ENCODE peak calls at places on chromosome 5, in nine cellular contexts. L is colonic mucosa; O is ovary; B is CD4-positive, CD25-positive, alpha-beta regulatory T cell; F is OCI-LY7; R is small intestine; Y is Karpas-422; D is PC-9; H is upper lobe of right lung. V is an unnamed sample.

GRCh38 chr5:16862777-16863176 is 73.3 kb downstream of the MYO10 start:
- DNase-seq in O (no peak), D (no peak), F (no peak), L (no peak), Y (no peak), H (no peak), R (no peak), B (no peak), V (no peak)

GRCh38 chr5:13359326-13359725 is 585.2 kb downstream of the DNAH5 start:
- DNase-seq in Y (no peak), D (no peak), R (no peak), B (no peak), O (no peak), L (no peak), H (no peak), F (no peak), V (no peak)

GRCh38 chr5:64201986-64202385 is 36.3 kb downstream of the RNF180 start:
- DNase-seq in L (no peak), F (no peak), D (no peak), H (no peak), O (no peak), R (no peak), Y (no peak), B (no peak), V (no peak)

GRCh38 chr5:142807378-142807911 is 37.3 kb downstream of the ARHGAP26 start:
- DNase-seq in H (no peak), B (no peak), O (no peak), R (no peak), D (no peak), F (peak; percentile 43), Y (peak; percentile 51), L (no peak), V (peak; percentile 74)

GRCh38 chr5:140251527-140251973 is 51.4 kb downstream of the PFDN1 start:
- DNase-seq in B (no peak), F (peak; percentile 64), H (no peak), L (no peak), D (peak; percentile 96), Y (no peak), R (no peak), O (no peak), V (no peak)

GRCh38 chr5:43859309-43859708 is 256.3 kb downstream of the NNT start:
- DNase-seq in R (no peak), L (no peak), O (no peak), H (no peak), Y (no peak), F (no peak), D (no peak), B (no peak), V (no peak)

GRCh38 chr5:124783285-124783684 is 36.8 kb upstream of the ZNF608 start:
- DNase-seq in O (no peak), D (no peak), B (no peak), H (no peak), F (no peak), R (no peak), Y (no peak), L (no peak), V (no peak)

GRCh38 chr5:107401470-107402085 is 269.2 kb downstream of the EFNA5 start:
- DNase-seq in Y (no peak), F (no peak), D (no peak), R (no peak), B (no peak), L (no peak), H (no peak), O (no peak), V (no peak)

DNA sequence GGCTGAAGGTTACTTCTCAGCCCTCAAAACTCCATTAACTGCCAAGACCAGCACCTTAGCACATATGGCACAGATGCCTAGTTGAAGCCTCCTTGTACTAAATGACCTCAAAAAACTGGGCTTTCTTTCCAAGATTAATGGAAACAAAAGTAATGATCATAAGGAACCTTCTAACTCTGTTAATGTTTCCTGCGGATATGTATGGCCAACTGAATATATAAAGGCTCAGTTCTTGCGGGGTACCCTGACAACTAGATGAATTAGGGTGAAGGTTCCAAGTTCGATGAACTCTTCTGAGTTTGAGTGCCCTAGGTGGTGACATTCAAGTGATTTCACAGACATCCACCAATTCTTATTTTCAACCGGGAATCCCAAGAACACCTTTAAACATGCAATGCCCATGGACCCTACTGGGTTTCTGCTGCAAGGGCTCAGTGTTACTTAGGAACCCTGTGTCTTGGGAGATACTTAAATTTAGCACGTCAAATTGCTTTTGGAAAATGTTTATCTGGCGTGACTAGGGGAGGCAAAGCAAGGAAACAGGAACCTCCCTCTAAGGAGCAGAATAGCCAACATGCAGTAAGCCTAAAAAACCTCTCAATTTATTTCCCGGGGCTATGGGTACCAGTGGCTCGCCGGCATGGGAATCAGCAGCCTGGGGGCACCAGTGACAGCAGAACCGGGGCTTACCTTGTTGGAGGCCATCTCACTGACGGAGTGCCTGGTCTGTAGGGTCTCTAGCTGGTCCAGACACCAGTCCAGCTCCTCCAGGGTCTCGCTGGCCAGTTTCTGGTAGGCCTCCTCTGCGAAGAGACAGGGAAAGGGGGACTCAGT is 455.5 kb downstream of the RAB3C start:
- DNase-seq in Y (no peak), B (no peak), D (no peak), R (no peak), H (no peak), O (no peak), L (no peak), F (no peak), V (peak; percentile 66)
- H3K27ac ChIP-seq in Y (no peak overlapping the region), B (peak overlapping the region; percentile 64), D (no peak overlapping the region), R (peak overlapping the region; percentile 88), H (peak overlapping the region; percentile 85), O (no peak overlapping the region), L (peak overlapping the region; percentile 79), F (no peak overlapping the region), V (peak overlapping the region; percentile 79)

DNA sequence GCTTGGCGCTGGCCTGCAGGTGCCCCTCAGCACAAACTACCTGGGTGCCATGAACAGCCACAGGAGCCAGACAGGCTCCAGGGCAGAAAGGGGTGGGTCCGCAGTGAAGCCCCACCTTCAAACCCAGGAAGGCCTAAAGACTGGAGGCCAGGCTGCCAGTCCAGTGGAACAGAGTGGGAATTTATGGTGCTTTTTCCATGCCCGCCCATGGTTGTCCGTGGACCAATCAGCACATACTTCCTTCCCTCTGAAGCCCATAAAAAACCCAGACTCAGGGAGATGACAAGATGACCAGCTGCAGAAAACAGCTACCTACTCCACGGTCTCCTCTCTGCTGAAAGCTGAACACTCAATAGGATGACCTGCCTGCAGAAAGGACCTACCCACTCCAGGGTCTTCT is 275.4 kb upstream of the ADRA1B start:
- DNase-seq in B (no peak), F (no peak), R (no peak), Y (no peak), H (no peak), D (no peak), L (no peak), O (no peak), V (no peak)
- H3K27ac ChIP-seq in B (no peak overlapping the region), F (no peak overlapping the region), R (no peak overlapping the region), Y (no peak overlapping the region), H (no peak overlapping the region), D (no peak overlapping the region), L (no peak overlapping the region), O (no peak overlapping the region), V (no peak overlapping the region)

GRCh38 chr5:149457393-149457763 is 78.3 kb upstream of the IL17B start:
- DNase-seq in R (no peak), Y (no peak), H (no peak), D (no peak), B (no peak), L (no peak), O (no peak), F (no peak), V (no peak)
- H3K27ac ChIP-seq in R (no peak overlapping the region), Y (no peak overlapping the region), H (peak overlapping the region; percentile 49), D (no peak overlapping the region), B (no peak overlapping the region), L (no peak overlapping the region), O (peak overlapping the region; percentile 9), F (no peak overlapping the region), V (peak overlapping the region; percentile 53)

DNA sequence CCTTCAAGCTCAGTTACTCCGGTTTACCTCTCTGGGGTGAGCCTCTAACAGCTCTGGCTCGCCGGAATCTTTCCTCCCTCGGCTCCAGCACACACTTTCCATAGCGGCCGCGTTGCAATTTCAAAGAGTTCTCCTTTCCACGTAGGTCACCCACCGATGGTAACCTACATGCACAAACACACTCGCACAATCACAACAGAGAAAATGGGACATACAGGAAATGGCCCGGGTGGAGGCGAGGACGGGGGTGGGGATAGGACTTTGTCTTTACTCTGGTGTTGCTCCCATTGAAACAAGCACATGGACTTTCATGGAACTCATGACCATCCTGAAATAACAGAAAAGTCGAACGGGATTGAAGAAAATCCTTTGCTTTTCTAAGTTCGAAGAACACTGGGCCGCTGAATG is 1.2 kb downstream of the LHFPL2 start:
- DNase-seq in R (peak; percentile 82), F (peak; percentile 49), L (peak; percentile 71), H (no peak), B (no peak), Y (peak; percentile 40), D (no peak), O (peak; percentile 37), V (peak; percentile 71)
- H3K27ac ChIP-seq in R (peak overlapping the region; percentile 93), F (peak overlapping the region; percentile 4), L (peak overlapping the region; percentile 94), H (peak overlapping the region; percentile 78), B (no peak overlapping the region), Y (no peak overlapping the region), D (peak overlapping the region; percentile 75), O (peak overlapping the region; percentile 98), V (peak overlapping the region; percentile 95)

GRCh38 chr5:180070726-180071417 is 687 bp downstream of the RNF130 start:
- DNase-seq in L (peak; percentile 47), Y (no peak), B (no peak), F (no peak), H (no peak), D (peak; percentile 55), O (peak; percentile 39), R (peak; percentile 43), V (peak; percentile 71)
- H3K27ac ChIP-seq in L (peak overlapping the region; percentile 91), Y (no peak overlapping the region), B (no peak overlapping the region), F (no peak overlapping the region), H (peak overlapping the region; percentile 93), D (peak overlapping the region; percentile 10), O (peak overlapping the region; percentile 87), R (peak overlapping the region; percentile 86), V (peak overlapping the region; percentile 97)

GRCh38 chr5:56833325-56833724 is 18.0 kb downstream of the MAP3K1 start:
- DNase-seq in R (no peak), B (no peak), O (no peak), Y (peak; percentile 40), L (no peak), F (no peak), D (peak; percentile 30), H (no peak), V (no peak)

GRCh38 chr5:56827923-56828322 is 12.6 kb downstream of the MAP3K1 start:
- DNase-seq in R (no peak), Y (no peak), O (no peak), L (no peak), D (peak; percentile 21), H (no peak), B (no peak), F (no peak), V (no peak)

GRCh38 chr5:56827043-56827442 is 11.7 kb downstream of the MAP3K1 start:
- DNase-seq in L (no peak), R (no peak), H (no peak), D (peak; percentile 38), B (no peak), O (no peak), Y (no peak), F (peak; percentile 43), V (no peak)

GRCh38 chr5:56825222-56825824 is 10.0 kb downstream of the MAP3K1 start:
- DNase-seq in F (no peak), D (peak; percentile 34), R (no peak), L (no peak), H (no peak), B (no peak), Y (no peak), O (no peak), V (no peak)

DNA sequence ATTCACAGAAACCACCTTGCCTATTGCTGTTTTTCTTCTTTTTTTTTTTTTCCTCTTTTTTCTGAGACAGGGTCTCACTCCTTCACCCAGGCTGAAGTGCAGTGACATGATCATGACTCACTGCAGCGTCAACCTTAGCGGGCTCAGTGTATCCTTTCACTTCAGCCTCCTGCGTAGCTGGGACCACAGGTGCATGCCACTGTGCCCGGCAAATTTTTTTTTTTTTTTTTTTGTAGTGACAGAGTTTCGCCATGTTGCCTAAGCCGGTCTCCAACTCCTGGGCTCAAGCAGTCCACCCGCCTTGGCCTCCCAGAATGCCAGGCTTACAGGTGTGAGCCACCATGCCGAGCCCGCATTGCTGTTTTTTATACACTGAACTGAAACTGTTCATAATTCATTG is 13.8 kb downstream of the MAP3K1 start:
- DNase-seq in F (no peak), D (peak; percentile 83), L (no peak), H (no peak), O (no peak), B (peak; percentile 65), R (no peak), Y (peak; percentile 61), V (no peak)
- H3K27ac ChIP-seq in F (no peak overlapping the region), D (peak overlapping the region; percentile 82), L (no peak overlapping the region), H (no peak overlapping the region), O (no peak overlapping the region), B (peak overlapping the region; percentile 69), R (peak overlapping the region; percentile 52), Y (peak overlapping the region; percentile 39), V (no peak overlapping the region)